ENCODE peak calls at places on chromosomes 13 and 19, in four cellular contexts. A, P, K and Z are unnamed samples. For H3K4me1, the result is how much of the 10 kb centered on the place peaks cover.

GRCh38 chr19:53156888-53157287 is 2.0 kb downstream of the ZNF347 start:
- DNase-seq in A (no peak), P (no peak), K (no peak), Z (no peak)

GRCh38 chr19:8028951-8029491 is 23.5 kb upstream of the CCL25 start:
- DNase-seq in A (no peak), P (no peak), K (peak), Z (no peak)

GRCh38 chr13:113631341-113632095 is 26.5 kb downstream of the ATP4B start:
- DNase-seq in A (no peak), P (no peak), K (no peak), Z (peak)

GRCh38 chr13:35107535-35107934 is 165.5 kb downstream of the NBEA start:
- DNase-seq in A (no peak), P (no peak), K (no peak), Z (no peak)

GRCh38 chr19:48683349-48683748 is 10.5 kb upstream of the NTN5 start:
- DNase-seq in A (peak), P (no peak), K (no peak), Z (peak)

GRCh38 chr13:36192166-36192565 is 22.2 kb downstream of the SOHLH2 start:
- DNase-seq in A (no peak), P (no peak), K (no peak), Z (no peak)

GRCh38 chr19:38736413-38737280 is 7.6 kb downstream of the CAPN12 start:
- DNase-seq in A (no peak), P (peak), K (peak), Z (peak)

GRCh38 chr19:55585658-55586339 is 5.2 kb upstream of the ZNF579 start:
- DNase-seq in A (no peak), P (peak), K (peak), Z (peak)

GRCh38 chr19:58034476-58034790 is 608 bp downstream of the ZSCAN1 start:
- DNase-seq in A (no peak), P (no peak), K (peak), Z (no peak)

GRCh38 chr19:13794388-13794751 is 873 bp upstream of the ZSWIM4 start:
- DNase-seq in A (peak), P (peak), K (no peak), Z (peak)

GRCh38 chr19:1079566-1080111 is 12.7 kb downstream of the ARHGAP45 start:
- DNase-seq in A (peak), P (peak), K (no peak), Z (no peak)

GRCh38 chr19:7263521-7263920 is 30.7 kb downstream of the INSR start:
- DNase-seq in A (no peak), P (no peak), K (no peak), Z (no peak)

GRCh38 chr19:6232567-6232966 is 47.2 kb downstream of the MLLT1 start:
- DNase-seq in A (no peak), P (no peak), K (no peak), Z (no peak)

GRCh38 chr13:19795956-19796355 is 13.2 kb upstream of the PSPC1 start:
- DNase-seq in A (no peak), P (no peak), K (no peak), Z (no peak)

GRCh38 chr13:41456768-41457588 is at the start of gene RGCC:
- DNase-seq in A (peak), P (peak), K (peak), Z (peak)

GRCh38 chr19:2578391-2578826 is 102.5 kb downstream of the GADD45B start:
- DNase-seq in A (no peak), P (peak), K (peak), Z (no peak)

GRCh38 chr13:30408319-30409101 is 13.8 kb upstream of the UBE2L5 start:
- DNase-seq in A (peak), P (peak), K (peak), Z (peak)

GRCh38 chr13:53005631-53006030 is 23.0 kb upstream of the OLFM4 start:
- DNase-seq in A (no peak), P (no peak), K (no peak), Z (no peak)

GRCh38 chr13:30147380-30147779 is 160.0 kb downstream of the KATNAL1 start:
- DNase-seq in A (no peak), P (no peak), K (no peak), Z (no peak)

GRCh38 chr13:30829145-30829544 is 76.9 kb upstream of the MEDAG start:
- DNase-seq in A (no peak), P (no peak), K (no peak), Z (no peak)

GRCh38 chr19:35712910-35713845 is 4.6 kb upstream of the KMT2B start:
- DNase-seq in A (peak), P (no peak), K (peak), Z (no peak)

GRCh38 chr13:70034280-70034679 is 73.3 kb upstream of the ATXN8OS start:
- DNase-seq in A (no peak), P (no peak), K (no peak), Z (no peak)

GRCh38 chr19:47032171-47032811 is 12.7 kb downstream of the NPAS1 start:
- DNase-seq in A (peak), P (peak), K (peak), Z (peak)

DNA sequence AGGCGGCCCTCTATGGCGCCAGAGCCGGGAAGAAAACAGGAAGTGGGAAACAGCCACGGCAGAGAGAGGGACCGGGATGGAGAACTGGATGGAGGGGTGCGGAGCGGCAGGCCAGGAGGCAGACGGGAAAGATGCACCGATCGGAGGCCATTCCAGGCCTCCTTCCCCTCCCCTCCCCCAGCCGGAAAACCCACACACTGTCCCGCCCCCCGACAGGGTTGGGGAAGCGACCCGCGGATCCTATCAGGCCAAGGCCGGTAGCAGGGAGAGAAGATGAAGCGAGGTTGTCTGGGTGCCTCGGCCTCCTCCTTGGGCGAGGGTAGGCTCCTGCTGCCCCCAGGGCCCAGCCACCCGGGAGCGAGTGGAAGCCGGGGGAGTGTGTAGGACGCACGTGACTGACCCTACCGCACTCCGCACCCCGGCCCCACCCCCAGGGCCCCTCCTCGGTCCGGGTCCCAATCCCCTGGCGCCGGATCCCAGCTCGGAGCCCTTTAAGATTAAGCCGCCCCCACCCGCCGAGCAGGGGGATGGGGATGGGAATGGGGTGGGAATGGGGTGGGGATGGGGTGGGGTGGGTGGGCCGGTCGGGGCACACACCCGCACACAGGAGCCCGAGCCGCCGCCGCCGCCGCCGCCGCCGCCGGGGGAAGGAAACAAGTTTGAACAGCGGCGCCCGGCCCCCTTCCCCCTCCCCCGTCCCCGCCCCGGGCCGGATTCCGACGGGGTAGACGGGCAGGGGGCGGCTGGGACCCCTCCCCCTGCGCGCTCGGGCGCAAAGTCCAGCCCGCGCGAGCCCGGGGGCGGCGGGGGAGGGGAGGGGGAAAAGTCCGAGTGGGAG is 1.5 kb downstream of the ERF start:
- DNase-seq in A (peak), P (peak), K (peak), Z (peak)
- H3K4me1 ChIP-seq in A (under half), P (under half), K (under half), Z (half or more)

GRCh38 chr19:12766051-12766521 is 9.3 kb downstream of the HOOK2 start:
- DNase-seq in A (no peak), P (no peak), K (peak), Z (peak)
- H3K4me3 ChIP-seq in A (no peak), P (no peak), K (no peak), Z (peak)

GRCh38 chr13:50699874-50700663 is 143.4 kb downstream of the DLEU7 start:
- DNase-seq in A (no peak), P (no peak), K (no peak), Z (no peak)

GRCh38 chr13:50693755-50694154 is 149.7 kb downstream of the DLEU7 start:
- DNase-seq in A (no peak), P (no peak), K (no peak), Z (no peak)

GRCh38 chr13:50700664-50701266 is 142.7 kb downstream of the DLEU7 start:
- DNase-seq in A (no peak), P (no peak), K (no peak), Z (no peak)

GRCh38 chr13:50701469-50701868 is 142.0 kb downstream of the DLEU7 start:
- DNase-seq in A (no peak), P (no peak), K (no peak), Z (no peak)

DNA sequence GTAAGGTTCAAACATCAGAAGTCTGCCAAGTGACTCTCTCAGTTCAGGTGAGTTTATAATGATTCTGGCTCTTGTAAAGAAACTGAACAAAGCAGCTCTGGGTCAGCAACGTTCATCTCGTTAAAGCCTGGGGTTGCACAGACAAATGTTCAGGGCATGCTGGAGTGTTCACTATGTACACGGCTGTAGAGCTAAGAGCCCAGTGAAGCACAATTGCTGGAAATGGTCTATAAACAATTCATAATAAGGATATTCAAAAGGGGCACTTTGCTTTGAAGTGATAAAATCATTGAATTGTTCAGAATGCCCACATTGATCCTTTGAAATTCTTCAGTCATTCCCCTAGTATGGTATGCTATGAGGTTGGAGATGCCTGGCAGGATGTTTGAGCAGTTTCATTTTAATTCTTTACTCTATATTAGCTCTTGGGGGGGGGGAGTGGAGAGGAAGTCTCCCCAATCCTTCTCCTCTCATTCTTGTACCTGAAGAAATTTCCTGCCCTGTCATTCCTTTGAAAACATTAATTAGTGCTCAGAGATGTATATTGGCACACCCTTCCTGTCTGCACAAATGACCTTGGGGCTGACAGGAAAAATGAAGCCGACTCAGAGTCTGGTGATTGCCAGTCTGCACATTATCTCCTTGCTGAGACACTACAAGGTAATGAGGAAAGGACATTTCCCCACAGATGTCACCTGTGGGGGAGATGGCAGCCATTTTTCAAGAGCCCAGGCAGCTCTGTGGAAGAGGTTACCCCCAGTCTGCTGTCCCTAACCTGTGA is 145.6 kb downstream of the DLEU7 start:
- DNase-seq in A (no peak), P (no peak), K (no peak), Z (no peak)
- H3K4me1 ChIP-seq in A (under half), P (under half), K (under half), Z (under half)

GRCh38 chr19:16139752-16140151 is 3.7 kb upstream of the HSH2D start:
- DNase-seq in A (no peak), P (no peak), K (no peak), Z (no peak)
- H3K4me3 ChIP-seq in A (no peak), P (no peak), K (no peak), Z (no peak)

GRCh38 chr19:51224163-51224641 is 678 bp upstream of the CD33 start:
- DNase-seq in A (no peak), P (no peak), K (no peak), Z (no peak)

DNA sequence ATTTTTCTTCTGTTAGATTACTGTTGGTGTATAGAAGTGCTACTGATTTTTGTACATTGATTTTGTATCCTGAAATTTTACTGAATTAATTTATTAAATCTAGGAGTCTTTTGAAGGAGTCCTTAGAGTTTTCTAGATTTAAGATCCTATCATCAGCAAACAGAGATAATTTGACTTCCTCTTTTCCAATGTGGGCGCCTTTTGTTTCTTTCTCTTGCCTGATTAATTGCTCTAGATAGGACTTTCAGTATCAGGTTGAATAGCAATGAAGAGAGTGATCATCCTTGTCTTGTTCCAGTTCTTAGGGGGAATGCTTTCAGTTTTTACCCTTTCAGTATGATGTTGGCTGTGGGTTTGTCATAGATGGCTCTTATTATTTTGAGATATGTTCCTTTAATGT is 5.6 kb upstream of the CD33 start:
- DNase-seq in A (no peak), P (no peak), K (no peak), Z (no peak)
- H3K4me1 ChIP-seq in A (under half), P (under half), K (under half), Z (under half)

DNA sequence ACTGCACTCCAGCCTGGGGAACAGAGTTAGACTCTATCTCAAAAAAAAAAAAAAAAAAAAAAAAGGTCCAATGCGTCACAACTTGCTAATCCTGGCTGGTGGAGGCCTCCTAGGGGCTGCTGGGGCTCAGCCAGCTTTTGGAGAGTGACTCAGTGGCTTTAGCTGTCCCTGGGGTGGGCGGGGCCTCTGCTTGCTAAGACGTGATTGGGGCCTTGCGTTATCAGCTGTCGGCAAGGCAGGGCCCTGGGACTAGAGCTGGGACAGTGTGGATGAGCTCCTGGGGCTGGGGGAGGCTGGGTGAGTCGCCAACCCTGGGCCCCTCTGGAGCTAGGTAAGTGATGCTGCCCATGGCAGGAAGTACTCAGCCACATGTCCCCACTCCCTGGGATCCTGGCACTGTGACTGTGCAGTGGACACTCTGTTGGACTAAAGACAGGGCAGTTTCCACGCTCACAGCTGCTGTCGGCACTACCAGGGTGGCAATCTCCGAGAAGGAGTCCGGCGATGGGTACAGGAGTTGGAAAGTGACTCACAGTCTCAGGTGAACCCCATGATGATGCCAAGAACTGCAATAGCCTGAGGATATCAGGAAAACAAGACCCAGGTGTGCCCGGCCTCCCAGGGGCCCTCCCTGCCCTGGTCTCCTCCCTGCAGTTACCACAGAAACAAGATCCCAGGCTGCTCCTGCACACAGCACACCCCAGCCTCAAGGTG is 32.2 kb downstream of the F2RL3 start:
- DNase-seq in A (no peak), P (no peak), K (no peak), Z (no peak)
- H3K4me3 ChIP-seq in A (no peak), P (no peak), K (no peak), Z (no peak)